ENCODE peak calls at places on chromosomes 11 and 22, in four cellular contexts. One of them, this sample, is unnamed.

GRCh38 chr22:32619614-32620426 is 145.2 kb downstream of the FBXO7 start:
- DNase-seq in adipocyte: peak; percentile 15
- DNase-seq in endodermal cell: no peak
- DNase-seq in neural progenitor cell: no peak
- DNase-seq in this sample: peak; percentile 89

GRCh38 chr11:3164138-3164539 is 971 bp downstream of the OSBPL5 start:
- DNase-seq in endodermal cell: peak; percentile 56
- DNase-seq in neural progenitor cell: no peak
- DNase-seq in adipocyte: peak; percentile 66
- DNase-seq in this sample: no peak

GRCh38 chr11:11406652-11407051 is 53.6 kb upstream of the CSNK2A3 start:
- DNase-seq in neural progenitor cell: no peak
- DNase-seq in endodermal cell: no peak
- DNase-seq in adipocyte: no peak
- DNase-seq in this sample: no peak

GRCh38 chr11:114762437-114762836 is 84.1 kb downstream of the NXPE2 start:
- DNase-seq in adipocyte: peak; percentile 77
- DNase-seq in neural progenitor cell: peak; percentile 83
- DNase-seq in endodermal cell: peak; percentile 88
- DNase-seq in this sample: peak; percentile 41

GRCh38 chr11:65559951-65560537 is 1.9 kb upstream of the LTBP3 start:
- DNase-seq in adipocyte: peak; percentile 53
- DNase-seq in neural progenitor cell: no peak
- DNase-seq in endodermal cell: peak; percentile 74
- DNase-seq in this sample: peak; percentile 55

GRCh38 chr11:111696556-111696955 is 69.6 kb downstream of the PPP2R1B start:
- DNase-seq in neural progenitor cell: no peak
- DNase-seq in adipocyte: peak; percentile 77
- DNase-seq in endodermal cell: no peak
- DNase-seq in this sample: peak; percentile 64

GRCh38 chr11:72583177-72583553 is 91.1 kb downstream of the PDE2A start:
- DNase-seq in neural progenitor cell: no peak
- DNase-seq in adipocyte: no peak
- DNase-seq in endodermal cell: peak; percentile 34
- DNase-seq in this sample: no peak

GRCh38 chr11:109236696-109237095 is 185.3 kb upstream of the C11orf87 start:
- DNase-seq in endodermal cell: no peak
- DNase-seq in adipocyte: no peak
- DNase-seq in neural progenitor cell: no peak
- DNase-seq in this sample: peak; percentile 40

GRCh38 chr11:72643547-72643946 is 30.7 kb downstream of the PDE2A start:
- DNase-seq in adipocyte: peak; percentile 23
- DNase-seq in endodermal cell: no peak
- DNase-seq in neural progenitor cell: no peak
- DNase-seq in this sample: no peak

GRCh38 chr11:64246874-64247728 is at the start of gene PPP1R14B:
- DNase-seq in endodermal cell: peak; percentile 96
- DNase-seq in neural progenitor cell: peak; percentile 95
- DNase-seq in adipocyte: peak; percentile 94
- DNase-seq in this sample: peak; percentile 68

GRCh38 chr11:48087974-48088681 is 107.8 kb downstream of the PTPRJ start:
- DNase-seq in adipocyte: no peak
- DNase-seq in neural progenitor cell: no peak
- DNase-seq in endodermal cell: peak; percentile 36
- DNase-seq in this sample: no peak

GRCh38 chr22:36294801-36295200 is 41.9 kb downstream of the APOL1 start:
- DNase-seq in endodermal cell: no peak
- DNase-seq in neural progenitor cell: no peak
- DNase-seq in adipocyte: no peak
- DNase-seq in this sample: no peak
- H3K36me3 ChIP-seq in endodermal cell: peaks cover 86% of the 10 kb centered on the region
- H3K36me3 ChIP-seq in neural progenitor cell: no peaks in the 10 kb centered on the region
- H3K36me3 ChIP-seq in adipocyte: peaks cover 86% of the 10 kb centered on the region
- H3K36me3 ChIP-seq in this sample: peaks cover 79% of the 10 kb centered on the region

GRCh38 chr11:34653031-34653430 is 32.1 kb downstream of the EHF start:
- DNase-seq in neural progenitor cell: no peak
- DNase-seq in adipocyte: peak; percentile 5
- DNase-seq in endodermal cell: no peak
- DNase-seq in this sample: no peak

GRCh38 chr11:34650528-34650927 is 29.6 kb downstream of the EHF start:
- DNase-seq in endodermal cell: no peak
- DNase-seq in neural progenitor cell: no peak
- DNase-seq in adipocyte: no peak
- DNase-seq in this sample: peak; percentile 88

GRCh38 chr11:34653851-34654490 is 33.1 kb downstream of the EHF start:
- DNase-seq in neural progenitor cell: peak; percentile 11
- DNase-seq in endodermal cell: peak; percentile 63
- DNase-seq in adipocyte: peak; percentile 94
- DNase-seq in this sample: peak; percentile 98

GRCh38 chr11:34651551-34651950 is 30.7 kb downstream of the EHF start:
- DNase-seq in endodermal cell: no peak
- DNase-seq in neural progenitor cell: peak; percentile 31
- DNase-seq in adipocyte: no peak
- DNase-seq in this sample: no peak

GRCh38 chr11:34652191-34652958 is 31.5 kb downstream of the EHF start:
- DNase-seq in adipocyte: no peak
- DNase-seq in neural progenitor cell: no peak
- DNase-seq in endodermal cell: no peak
- DNase-seq in this sample: peak; percentile 36
- H3K9ac ChIP-seq in adipocyte: no peak overlapping the region
- H3K9ac ChIP-seq in neural progenitor cell: no peak overlapping the region
- H3K9ac ChIP-seq in endodermal cell: no peak overlapping the region
- H3K9ac ChIP-seq in this sample: no peak overlapping the region

GRCh38 chr11:129640671-129641070 is 175.0 kb upstream of the TMEM45B start:
- DNase-seq in neural progenitor cell: no peak
- DNase-seq in endodermal cell: no peak
- DNase-seq in adipocyte: no peak
- DNase-seq in this sample: no peak

GRCh38 chr11:129639300-129639699 is 176.3 kb upstream of the TMEM45B start:
- DNase-seq in endodermal cell: no peak
- DNase-seq in adipocyte: peak; percentile 53
- DNase-seq in neural progenitor cell: no peak
- DNase-seq in this sample: peak; percentile 99

GRCh38 chr11:129636926-129637325 is 178.7 kb upstream of the TMEM45B start:
- DNase-seq in endodermal cell: no peak
- DNase-seq in adipocyte: no peak
- DNase-seq in neural progenitor cell: no peak
- DNase-seq in this sample: peak; percentile 30

GRCh38 chr11:129637983-129638776 is 177.5 kb upstream of the TMEM45B start:
- DNase-seq in neural progenitor cell: no peak
- DNase-seq in endodermal cell: no peak
- DNase-seq in adipocyte: no peak
- DNase-seq in this sample: no peak

GRCh38 chr11:129637473-129637872 is 178.2 kb upstream of the TMEM45B start:
- DNase-seq in adipocyte: no peak
- DNase-seq in neural progenitor cell: no peak
- DNase-seq in endodermal cell: no peak
- DNase-seq in this sample: peak; percentile 49
- H3K4me1 ChIP-seq in adipocyte: peaks cover 3% of the 10 kb centered on the region
- H3K4me1 ChIP-seq in neural progenitor cell: no peaks in the 10 kb centered on the region
- H3K4me1 ChIP-seq in endodermal cell: no peaks in the 10 kb centered on the region
- H3K4me1 ChIP-seq in this sample: peaks cover 24% of the 10 kb centered on the region

GRCh38 chr11:73949246-73949645 is 1.6 kb upstream of the DNAJB13 start:
- DNase-seq in neural progenitor cell: no peak
- DNase-seq in adipocyte: no peak
- DNase-seq in endodermal cell: no peak
- DNase-seq in this sample: no peak

GRCh38 chr11:73951797-73952196 is 971 bp downstream of the DNAJB13 start:
- DNase-seq in adipocyte: no peak
- DNase-seq in neural progenitor cell: no peak
- DNase-seq in endodermal cell: peak; percentile 5
- DNase-seq in this sample: peak; percentile 70

GRCh38 chr11:73950869-73951710 is at the start of gene DNAJB13:
- DNase-seq in neural progenitor cell: peak; percentile 85
- DNase-seq in endodermal cell: peak; percentile 91
- DNase-seq in adipocyte: peak; percentile 18
- DNase-seq in this sample: peak; percentile 41

GRCh38 chr11:73946798-73947458 is 3.9 kb upstream of the DNAJB13 start:
- DNase-seq in neural progenitor cell: no peak
- DNase-seq in adipocyte: no peak
- DNase-seq in endodermal cell: no peak
- DNase-seq in this sample: no peak

GRCh38 chr11:73949912-73950311 is 914 bp upstream of the DNAJB13 start:
- DNase-seq in adipocyte: no peak
- DNase-seq in endodermal cell: peak; percentile 1
- DNase-seq in neural progenitor cell: no peak
- DNase-seq in this sample: no peak
- H3K36me3 ChIP-seq in adipocyte: no peaks in the 10 kb centered on the region
- H3K36me3 ChIP-seq in endodermal cell: no peaks in the 10 kb centered on the region
- H3K36me3 ChIP-seq in neural progenitor cell: no peaks in the 10 kb centered on the region
- H3K36me3 ChIP-seq in this sample: no peaks in the 10 kb centered on the region

GRCh38 chr11:120403966-120404365 is 67.8 kb downstream of the ARHGEF12 start:
- DNase-seq in endodermal cell: no peak
- DNase-seq in adipocyte: peak; percentile 64
- DNase-seq in neural progenitor cell: no peak
- DNase-seq in this sample: no peak

GRCh38 chr11:120399312-120399711 is 63.1 kb downstream of the ARHGEF12 start:
- DNase-seq in endodermal cell: no peak
- DNase-seq in neural progenitor cell: no peak
- DNase-seq in adipocyte: no peak
- DNase-seq in this sample: peak; percentile 67

GRCh38 chr11:120401506-120401905 is 65.3 kb downstream of the ARHGEF12 start:
- DNase-seq in adipocyte: no peak
- DNase-seq in endodermal cell: no peak
- DNase-seq in neural progenitor cell: no peak
- DNase-seq in this sample: no peak

GRCh38 chr11:120398184-120398583 is 62.0 kb downstream of the ARHGEF12 start:
- DNase-seq in adipocyte: no peak
- DNase-seq in endodermal cell: no peak
- DNase-seq in neural progenitor cell: no peak
- DNase-seq in this sample: peak; percentile 76

GRCh38 chr11:120400564-120401364 is 64.6 kb downstream of the ARHGEF12 start:
- DNase-seq in neural progenitor cell: no peak
- DNase-seq in adipocyte: peak; percentile 97
- DNase-seq in endodermal cell: no peak
- DNase-seq in this sample: peak; percentile 98
- H3K9ac ChIP-seq in neural progenitor cell: no peak overlapping the region
- H3K9ac ChIP-seq in adipocyte: peak overlapping the region; percentile 61
- H3K9ac ChIP-seq in endodermal cell: no peak overlapping the region
- H3K9ac ChIP-seq in this sample: peak overlapping the region; percentile 74

DNA sequence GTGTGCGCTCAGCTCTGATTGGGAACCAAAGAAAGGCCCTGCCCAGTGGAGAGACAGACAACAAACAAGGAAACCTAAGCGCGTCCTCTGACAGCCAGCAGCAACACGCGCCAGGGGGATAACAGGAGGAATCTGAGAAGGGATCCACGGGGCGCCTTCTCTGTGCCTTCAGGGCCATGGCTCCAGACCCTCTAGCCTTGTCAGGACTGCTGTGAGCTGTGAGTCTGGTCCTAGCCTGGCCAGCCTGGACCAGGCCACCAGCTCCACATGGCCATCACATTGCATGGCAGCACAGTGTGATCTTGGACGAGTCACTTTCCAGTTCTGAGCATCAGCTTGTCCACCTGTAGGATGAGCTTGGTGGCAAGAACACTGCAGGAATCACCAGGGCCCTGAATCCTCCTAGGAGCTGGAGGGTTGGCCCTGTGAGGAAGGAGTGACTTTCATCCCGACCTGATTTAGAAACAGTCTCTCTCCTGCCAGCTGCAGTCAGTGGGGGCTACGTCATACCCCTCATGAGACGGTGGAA is 11.8 kb upstream of the MGAT3 start:
- DNase-seq in adipocyte: no peak
- DNase-seq in neural progenitor cell: no peak
- DNase-seq in endodermal cell: peak; percentile 43
- DNase-seq in this sample: no peak
- H3K4me1 ChIP-seq in adipocyte: peaks cover 3% of the 10 kb centered on the region
- H3K4me1 ChIP-seq in neural progenitor cell: peaks cover 6% of the 10 kb centered on the region
- H3K4me1 ChIP-seq in endodermal cell: no peaks in the 10 kb centered on the region
- H3K4me1 ChIP-seq in this sample: no peaks in the 10 kb centered on the region

GRCh38 chr22:36522662-36523061 is 6.3 kb downstream of the EIF3D start:
- DNase-seq in neural progenitor cell: no peak
- DNase-seq in endodermal cell: no peak
- DNase-seq in adipocyte: no peak
- DNase-seq in this sample: no peak
- H3K36me3 ChIP-seq in neural progenitor cell: peaks cover 20% of the 10 kb centered on the region
- H3K36me3 ChIP-seq in endodermal cell: peaks cover 94% of the 10 kb centered on the region
- H3K36me3 ChIP-seq in adipocyte: peaks cover 96% of the 10 kb centered on the region
- H3K36me3 ChIP-seq in this sample: peaks cover 81% of the 10 kb centered on the region

GRCh38 chr11:26719289-26719688 is 2.6 kb downstream of the SLC5A12 start:
- DNase-seq in neural progenitor cell: peak; percentile 4
- DNase-seq in adipocyte: no peak
- DNase-seq in endodermal cell: no peak
- DNase-seq in this sample: no peak
- H3K9ac ChIP-seq in neural progenitor cell: no peak overlapping the region
- H3K9ac ChIP-seq in adipocyte: no peak overlapping the region
- H3K9ac ChIP-seq in endodermal cell: no peak overlapping the region
- H3K9ac ChIP-seq in this sample: no peak overlapping the region

GRCh38 chr11:124953753-124954624 is at the start of gene CCDC15:
- DNase-seq in neural progenitor cell: peak; percentile 99
- DNase-seq in endodermal cell: peak; percentile 99
- DNase-seq in adipocyte: peak; percentile 100
- DNase-seq in this sample: peak; percentile 95

GRCh38 chr11:124946735-124947141 is 7.3 kb upstream of the CCDC15 start:
- DNase-seq in adipocyte: peak; percentile 44
- DNase-seq in endodermal cell: no peak
- DNase-seq in neural progenitor cell: no peak
- DNase-seq in this sample: no peak

GRCh38 chr11:124945826-124946225 is 8.2 kb upstream of the CCDC15 start:
- DNase-seq in adipocyte: no peak
- DNase-seq in endodermal cell: no peak
- DNase-seq in neural progenitor cell: no peak
- DNase-seq in this sample: no peak

GRCh38 chr11:124950606-124951330 is 3.2 kb upstream of the CCDC15 start:
- DNase-seq in adipocyte: no peak
- DNase-seq in neural progenitor cell: no peak
- DNase-seq in endodermal cell: no peak
- DNase-seq in this sample: no peak

GRCh38 chr11:124951341-124951740 is 2.7 kb upstream of the CCDC15 start:
- DNase-seq in endodermal cell: no peak
- DNase-seq in neural progenitor cell: no peak
- DNase-seq in adipocyte: no peak
- DNase-seq in this sample: no peak
- H3K4me1 ChIP-seq in endodermal cell: no peaks in the 10 kb centered on the region
- H3K4me1 ChIP-seq in neural progenitor cell: peaks cover 15% of the 10 kb centered on the region
- H3K4me1 ChIP-seq in adipocyte: peaks cover 19% of the 10 kb centered on the region
- H3K4me1 ChIP-seq in this sample: peaks cover 7% of the 10 kb centered on the region